ENCODE peak calls at places on chromosome 14, in four cellular contexts. M is stimulated activated CD8-positive, alpha-beta memory T cell treated with anti-CD3 and anti-CD28 coated beads, Interleukin-4, amount 100 ng/mL, for 48 hours; D is NCI-H1105; T is activated T-cell treated with anti-CD3 and anti-CD28 coated beads for 1 hour. Y is an unnamed sample.

GRCh38 chr14:60775296-60775695 is 40.7 kb downstream of the MNAT1 start:
- DNase-seq in M (no peak), D (no peak), T (no peak), Y (no peak)

GRCh38 chr14:61452452-61452851 is 131.1 kb downstream of the PRKCH start:
- DNase-seq in M (peak; percentile 69), D (no peak), T (no peak), Y (no peak)

GRCh38 chr14:59964251-59965007 is 44.5 kb downstream of the LRRC9 start:
- DNase-seq in M (no peak), D (no peak), T (no peak), Y (no peak)

GRCh38 chr14:43687866-43688265 is 819.2 kb downstream of the FSCB start:
- DNase-seq in M (no peak), D (no peak), T (no peak), Y (no peak)

GRCh38 chr14:61537567-61538463 is 157.5 kb upstream of the HIF1A start:
- DNase-seq in M (peak; percentile 63), D (peak; percentile 67), T (no peak), Y (no peak)

GRCh38 chr14:26860111-26860510 is 262.3 kb upstream of the NOVA1 start:
- DNase-seq in M (no peak), D (no peak), T (no peak), Y (no peak)

GRCh38 chr14:65846469-65846868 is 433.9 kb downstream of the FUT8 start:
- DNase-seq in M (no peak), D (no peak), T (no peak), Y (no peak)

GRCh38 chr14:64910847-64911495 is 3.3 kb upstream of the CHURC1 start:
- DNase-seq in M (no peak), D (peak; percentile 5), T (no peak), Y (no peak)

GRCh38 chr14:65084554-65085190 is 17.6 kb downstream of the MAX start:
- DNase-seq in M (no peak), D (no peak), T (no peak), Y (no peak)

GRCh38 chr14:50003213-50004021 is 110.5 kb downstream of the ARF6 start:
- DNase-seq in M (peak; percentile 90), D (peak; percentile 60), T (peak; percentile 61), Y (peak; percentile 87)

Y was measured in naive B cell.